ENCODE peak calls at places on chromosomes 13 and 19, in eight cellular contexts. One of them, this sample, is unnamed.

GRCh38 chr19:40191836-40192646 is 815 bp downstream of the MAP3K10 start:
- DNase-seq in T-helper 9 cell: no peak
- DNase-seq in stimulated activated CD4-positive, alpha-beta T cell treated with anti-CD3 and anti-CD28 coated beads, TNF-alpha, amount 100 ng/mL, for 4 hours: no peak
- DNase-seq in activated T-helper 1 cell treated with anti-CD3 and anti-CD28 coated beads, Interleukin-12 subunit alpha, Interleukin-12 subunit beta, Interleukin-2, Interleukin-4 antibody, amounts not matched to agents 30 ng/mL and 10 ng/mL and 1 ng/mL, durations not matched to agents 14 hours and 24 hours and 36 hours: peak
- DNase-seq in SJSA1: no peak
- DNase-seq in RWPE1: peak
- DNase-seq in transverse colon: peak
- DNase-seq in GM12891: peak
- DNase-seq in this sample: no peak

GRCh38 chr19:12913011-12913561 is 6.0 kb downstream of the SYCE2 start:
- DNase-seq in T-helper 9 cell: no peak
- DNase-seq in stimulated activated CD4-positive, alpha-beta T cell treated with anti-CD3 and anti-CD28 coated beads, TNF-alpha, amount 100 ng/mL, for 4 hours: no peak
- DNase-seq in activated T-helper 1 cell treated with anti-CD3 and anti-CD28 coated beads, Interleukin-12 subunit alpha, Interleukin-12 subunit beta, Interleukin-2, Interleukin-4 antibody, amounts not matched to agents 30 ng/mL and 10 ng/mL and 1 ng/mL, durations not matched to agents 14 hours and 24 hours and 36 hours: no peak
- DNase-seq in SJSA1: peak
- DNase-seq in RWPE1: no peak
- DNase-seq in transverse colon: peak
- DNase-seq in GM12891: no peak
- DNase-seq in this sample: peak

GRCh38 chr13:50916701-50917184 is 7.2 kb downstream of the RNASEH2B start:
- DNase-seq in T-helper 9 cell: no peak
- DNase-seq in stimulated activated CD4-positive, alpha-beta T cell treated with anti-CD3 and anti-CD28 coated beads, TNF-alpha, amount 100 ng/mL, for 4 hours: no peak
- DNase-seq in activated T-helper 1 cell treated with anti-CD3 and anti-CD28 coated beads, Interleukin-12 subunit alpha, Interleukin-12 subunit beta, Interleukin-2, Interleukin-4 antibody, amounts not matched to agents 30 ng/mL and 10 ng/mL and 1 ng/mL, durations not matched to agents 14 hours and 24 hours and 36 hours: no peak
- DNase-seq in SJSA1: no peak
- DNase-seq in RWPE1: no peak
- DNase-seq in transverse colon: no peak
- DNase-seq in GM12891: no peak
- DNase-seq in this sample: no peak

GRCh38 chr19:18070181-18070580 is 16.6 kb downstream of the IL12RB1 start:
- DNase-seq in T-helper 9 cell: no peak
- DNase-seq in stimulated activated CD4-positive, alpha-beta T cell treated with anti-CD3 and anti-CD28 coated beads, TNF-alpha, amount 100 ng/mL, for 4 hours: no peak
- DNase-seq in activated T-helper 1 cell treated with anti-CD3 and anti-CD28 coated beads, Interleukin-12 subunit alpha, Interleukin-12 subunit beta, Interleukin-2, Interleukin-4 antibody, amounts not matched to agents 30 ng/mL and 10 ng/mL and 1 ng/mL, durations not matched to agents 14 hours and 24 hours and 36 hours: no peak
- DNase-seq in SJSA1: no peak
- DNase-seq in RWPE1: no peak
- DNase-seq in transverse colon: no peak
- DNase-seq in GM12891: no peak
- DNase-seq in this sample: no peak

GRCh38 chr13:29081036-29081435 is 260.9 kb downstream of the MTUS2 start:
- DNase-seq in T-helper 9 cell: peak
- DNase-seq in stimulated activated CD4-positive, alpha-beta T cell treated with anti-CD3 and anti-CD28 coated beads, TNF-alpha, amount 100 ng/mL, for 4 hours: no peak
- DNase-seq in activated T-helper 1 cell treated with anti-CD3 and anti-CD28 coated beads, Interleukin-12 subunit alpha, Interleukin-12 subunit beta, Interleukin-2, Interleukin-4 antibody, amounts not matched to agents 30 ng/mL and 10 ng/mL and 1 ng/mL, durations not matched to agents 14 hours and 24 hours and 36 hours: no peak
- DNase-seq in SJSA1: no peak
- DNase-seq in RWPE1: no peak
- DNase-seq in transverse colon: no peak
- DNase-seq in GM12891: no peak
- DNase-seq in this sample: no peak

GRCh38 chr19:45153339-45154063 is 7.3 kb downstream of the NKPD1 start:
- DNase-seq in T-helper 9 cell: peak
- DNase-seq in stimulated activated CD4-positive, alpha-beta T cell treated with anti-CD3 and anti-CD28 coated beads, TNF-alpha, amount 100 ng/mL, for 4 hours: peak
- DNase-seq in activated T-helper 1 cell treated with anti-CD3 and anti-CD28 coated beads, Interleukin-12 subunit alpha, Interleukin-12 subunit beta, Interleukin-2, Interleukin-4 antibody, amounts not matched to agents 30 ng/mL and 10 ng/mL and 1 ng/mL, durations not matched to agents 14 hours and 24 hours and 36 hours: peak
- DNase-seq in SJSA1: no peak
- DNase-seq in RWPE1: no peak
- DNase-seq in transverse colon: peak
- DNase-seq in GM12891: no peak
- DNase-seq in this sample: peak

GRCh38 chr19:51726049-51726448 is 2.3 kb upstream of the HAS1 start:
- DNase-seq in T-helper 9 cell: no peak
- DNase-seq in stimulated activated CD4-positive, alpha-beta T cell treated with anti-CD3 and anti-CD28 coated beads, TNF-alpha, amount 100 ng/mL, for 4 hours: no peak
- DNase-seq in activated T-helper 1 cell treated with anti-CD3 and anti-CD28 coated beads, Interleukin-12 subunit alpha, Interleukin-12 subunit beta, Interleukin-2, Interleukin-4 antibody, amounts not matched to agents 30 ng/mL and 10 ng/mL and 1 ng/mL, durations not matched to agents 14 hours and 24 hours and 36 hours: no peak
- DNase-seq in SJSA1: no peak
- DNase-seq in RWPE1: peak
- DNase-seq in transverse colon: peak
- DNase-seq in GM12891: no peak
- DNase-seq in this sample: no peak

GRCh38 chr19:11033763-11034162 is 55.5 kb upstream of the LDLR start:
- DNase-seq in T-helper 9 cell: no peak
- DNase-seq in stimulated activated CD4-positive, alpha-beta T cell treated with anti-CD3 and anti-CD28 coated beads, TNF-alpha, amount 100 ng/mL, for 4 hours: no peak
- DNase-seq in activated T-helper 1 cell treated with anti-CD3 and anti-CD28 coated beads, Interleukin-12 subunit alpha, Interleukin-12 subunit beta, Interleukin-2, Interleukin-4 antibody, amounts not matched to agents 30 ng/mL and 10 ng/mL and 1 ng/mL, durations not matched to agents 14 hours and 24 hours and 36 hours: no peak
- DNase-seq in SJSA1: no peak
- DNase-seq in RWPE1: no peak
- DNase-seq in transverse colon: no peak
- DNase-seq in GM12891: no peak
- DNase-seq in this sample: no peak

GRCh38 chr13:42525035-42525504 is 48.9 kb upstream of the TNFSF11 start:
- DNase-seq in T-helper 9 cell: no peak
- DNase-seq in stimulated activated CD4-positive, alpha-beta T cell treated with anti-CD3 and anti-CD28 coated beads, TNF-alpha, amount 100 ng/mL, for 4 hours: no peak
- DNase-seq in activated T-helper 1 cell treated with anti-CD3 and anti-CD28 coated beads, Interleukin-12 subunit alpha, Interleukin-12 subunit beta, Interleukin-2, Interleukin-4 antibody, amounts not matched to agents 30 ng/mL and 10 ng/mL and 1 ng/mL, durations not matched to agents 14 hours and 24 hours and 36 hours: no peak
- DNase-seq in SJSA1: peak
- DNase-seq in RWPE1: peak
- DNase-seq in transverse colon: no peak
- DNase-seq in GM12891: no peak
- DNase-seq in this sample: no peak

GRCh38 chr13:113142876-113143275 is 15.6 kb upstream of the PROZ start:
- DNase-seq in T-helper 9 cell: no peak
- DNase-seq in stimulated activated CD4-positive, alpha-beta T cell treated with anti-CD3 and anti-CD28 coated beads, TNF-alpha, amount 100 ng/mL, for 4 hours: no peak
- DNase-seq in activated T-helper 1 cell treated with anti-CD3 and anti-CD28 coated beads, Interleukin-12 subunit alpha, Interleukin-12 subunit beta, Interleukin-2, Interleukin-4 antibody, amounts not matched to agents 30 ng/mL and 10 ng/mL and 1 ng/mL, durations not matched to agents 14 hours and 24 hours and 36 hours: no peak
- DNase-seq in SJSA1: no peak
- DNase-seq in RWPE1: no peak
- DNase-seq in transverse colon: no peak
- DNase-seq in GM12891: no peak
- DNase-seq in this sample: no peak

GRCh38 chr13:72384879-72385278 is 342.6 kb downstream of the MZT1 start:
- DNase-seq in T-helper 9 cell: no peak
- DNase-seq in stimulated activated CD4-positive, alpha-beta T cell treated with anti-CD3 and anti-CD28 coated beads, TNF-alpha, amount 100 ng/mL, for 4 hours: no peak
- DNase-seq in activated T-helper 1 cell treated with anti-CD3 and anti-CD28 coated beads, Interleukin-12 subunit alpha, Interleukin-12 subunit beta, Interleukin-2, Interleukin-4 antibody, amounts not matched to agents 30 ng/mL and 10 ng/mL and 1 ng/mL, durations not matched to agents 14 hours and 24 hours and 36 hours: no peak
- DNase-seq in SJSA1: no peak
- DNase-seq in RWPE1: peak
- DNase-seq in transverse colon: no peak
- DNase-seq in GM12891: no peak
- DNase-seq in this sample: no peak

GRCh38 chr13:62014299-62014698 is 598.6 kb upstream of the PCDH20 start:
- DNase-seq in T-helper 9 cell: no peak
- DNase-seq in stimulated activated CD4-positive, alpha-beta T cell treated with anti-CD3 and anti-CD28 coated beads, TNF-alpha, amount 100 ng/mL, for 4 hours: no peak
- DNase-seq in activated T-helper 1 cell treated with anti-CD3 and anti-CD28 coated beads, Interleukin-12 subunit alpha, Interleukin-12 subunit beta, Interleukin-2, Interleukin-4 antibody, amounts not matched to agents 30 ng/mL and 10 ng/mL and 1 ng/mL, durations not matched to agents 14 hours and 24 hours and 36 hours: no peak
- DNase-seq in SJSA1: no peak
- DNase-seq in RWPE1: peak
- DNase-seq in transverse colon: no peak
- DNase-seq in GM12891: no peak
- DNase-seq in this sample: peak

This sample was measured in NCI-H526 treated with DMSO at 0.1 percent for 48 hours.